ENCODE peak calls at places on chromosome 5, in ten cellular contexts. F is DND-41, S is astrocyte, Y is fibroblast of pulmonary artery, D is colonic mucosa, X is right atrium auricular region, O is A549, G is IMR-90, T is WERI-Rb-1, K is left ventricle myocardium inferior. C is an unnamed sample.
A peak's percentile ranks its signal among the peaks of the same experiment; 100 is the strongest.

GRCh38 chr5:154410786-154411185 is 35.0 kb upstream of the SAP30L start:
- DNase-seq in T (no peak), G (no peak), Y (no peak), O (no peak), D (no peak), X (no peak), F (no peak), S (no peak), K (no peak), C (no peak)

GRCh38 chr5:94310870-94311269 is 307.5 kb downstream of the KIAA0825 start:
- DNase-seq in F (no peak), T (no peak), K (no peak), O (no peak), G (no peak), D (no peak), Y (no peak), X (no peak), S (no peak), C (no peak)

GRCh38 chr5:134122530-134122929 is 8.0 kb downstream of the TCF7 start:
- DNase-seq in X (no peak), D (no peak), Y (no peak), T (no peak), G (no peak), O (no peak), K (no peak), S (no peak), F (peak; percentile 28), C (no peak)

GRCh38 chr5:82174128-82174918 is 103.8 kb downstream of the RPS23 start:
- DNase-seq in F (peak; percentile 64), Y (peak; percentile 70), D (peak; percentile 61), S (peak; percentile 93), T (peak; percentile 79), G (peak; percentile 85), O (peak; percentile 76), X (peak; percentile 66), K (peak; percentile 46), C (peak; percentile 68)

GRCh38 chr5:116358015-116358523 is 216.6 kb downstream of the SEMA6A start:
- DNase-seq in S (no peak), X (no peak), K (no peak), G (no peak), O (no peak), F (no peak), Y (no peak), T (no peak), D (no peak), C (no peak)

GRCh38 chr5:62779010-62779422 is 200.4 kb downstream of the LRRC70 start:
- DNase-seq in Y (peak; percentile 77), G (peak; percentile 60), D (peak; percentile 20), K (no peak), X (no peak), O (peak; percentile 70), S (peak; percentile 34), T (peak; percentile 15), F (no peak), C (no peak)

GRCh38 chr5:122091942-122092600 is 14.0 kb upstream of the LOX start:
- DNase-seq in D (no peak), S (peak; percentile 81), K (no peak), Y (peak; percentile 60), F (no peak), X (no peak), O (peak; percentile 20), T (no peak), G (peak; percentile 77), C (no peak)

GRCh38 chr5:140965905-140966292 is 377 bp upstream of the PCDHAC2 start:
- DNase-seq in S (no peak), X (no peak), K (no peak), F (no peak), D (no peak), O (peak; percentile 24), Y (no peak), T (no peak), G (no peak), C (no peak)

GRCh38 chr5:73454379-73455036 is 5.9 kb upstream of the FOXD1 start:
- DNase-seq in G (peak; percentile 62), F (peak; percentile 38), X (no peak), O (peak; percentile 83), S (no peak), K (no peak), D (peak; percentile 69), T (peak; percentile 83), Y (peak; percentile 69), C (no peak)

GRCh38 chr5:78112931-78113330 is 181.6 kb downstream of the AP3B1 start:
- DNase-seq in D (no peak), Y (no peak), F (no peak), X (no peak), T (no peak), G (no peak), K (no peak), O (no peak), S (no peak), C (no peak)

GRCh38 chr5:57349214-57349613 is 133.4 kb downstream of the ACTBL2 start:
- DNase-seq in O (no peak), Y (no peak), D (no peak), T (no peak), F (no peak), S (peak; percentile 6), X (no peak), K (no peak), G (no peak), C (no peak)

GRCh38 chr5:179187229-179187678 is 127.1 kb downstream of the ZNF354C start:
- DNase-seq in D (no peak), Y (no peak), F (no peak), T (no peak), G (no peak), S (no peak), X (no peak), K (no peak), O (no peak), C (no peak)

GRCh38 chr5:179974946-179975712 is 67.4 kb upstream of the TBC1D9B start:
- DNase-seq in O (peak; percentile 46), Y (peak; percentile 34), K (no peak), S (no peak), T (peak; percentile 64), D (peak; percentile 61), X (no peak), G (no peak), F (peak; percentile 50), C (peak; percentile 44)

GRCh38 chr5:80216753-80217596 is 38.9 kb downstream of the SERINC5 start:
- DNase-seq in K (peak; percentile 73), D (no peak), T (no peak), G (no peak), X (peak; percentile 73), Y (no peak), O (no peak), F (no peak), S (no peak), C (no peak)

GRCh38 chr5:79305706-79306105 is 69.8 kb downstream of the JMY start:
- DNase-seq in F (no peak), Y (no peak), X (no peak), O (no peak), K (no peak), G (peak; percentile 37), S (no peak), T (no peak), D (no peak), C (no peak)

GRCh38 chr5:72434781-72435437 is 72.3 kb downstream of the ZNF366 start:
- DNase-seq in F (no peak), T (no peak), S (no peak), D (no peak), X (no peak), K (no peak), O (no peak), Y (no peak), G (no peak), C (no peak)

GRCh38 chr5:134438268-134438622 is 26.6 kb upstream of the CDKN2AIPNL start:
- DNase-seq in G (peak; percentile 90), O (no peak), K (no peak), S (peak; percentile 83), X (no peak), T (no peak), Y (peak; percentile 90), F (no peak), D (no peak), C (no peak)

GRCh38 chr5:129392681-129393080 is 67.4 kb upstream of the ADAMTS19 start:
- DNase-seq in Y (no peak), K (no peak), D (no peak), X (no peak), G (peak; percentile 23), F (no peak), O (no peak), T (no peak), S (peak; percentile 30), C (no peak)

GRCh38 chr5:38528162-38528703 is 28.2 kb downstream of the LIFR start:
- DNase-seq in K (no peak), D (no peak), G (no peak), Y (no peak), S (no peak), O (no peak), F (no peak), X (no peak), T (no peak), C (no peak)
- TF ChIP-seq CTCF in K (no peak), D (no peak), G (no peak), Y (no peak), S (no peak), O (no peak), F (no peak), X (no peak), T (peak; percentile 4), C (no peak)

GRCh38 chr5:32193591-32193990 is 19.5 kb upstream of the GOLPH3 start:
- DNase-seq in T (no peak), Y (peak; percentile 96), G (peak; percentile 77), F (no peak), D (peak; percentile 91), X (peak; percentile 91), S (peak; percentile 84), O (peak; percentile 83), K (peak; percentile 88), C (no peak)
- H3K4me3 ChIP-seq in T (no peak overlapping the region), Y (peak overlapping the region; percentile 6), G (no peak overlapping the region), F (no peak overlapping the region), D (no peak overlapping the region), X (peak overlapping the region; percentile 27), S (peak overlapping the region; percentile 43), O (no peak overlapping the region), K (peak overlapping the region; percentile 47), C (no peak overlapping the region)

DNA sequence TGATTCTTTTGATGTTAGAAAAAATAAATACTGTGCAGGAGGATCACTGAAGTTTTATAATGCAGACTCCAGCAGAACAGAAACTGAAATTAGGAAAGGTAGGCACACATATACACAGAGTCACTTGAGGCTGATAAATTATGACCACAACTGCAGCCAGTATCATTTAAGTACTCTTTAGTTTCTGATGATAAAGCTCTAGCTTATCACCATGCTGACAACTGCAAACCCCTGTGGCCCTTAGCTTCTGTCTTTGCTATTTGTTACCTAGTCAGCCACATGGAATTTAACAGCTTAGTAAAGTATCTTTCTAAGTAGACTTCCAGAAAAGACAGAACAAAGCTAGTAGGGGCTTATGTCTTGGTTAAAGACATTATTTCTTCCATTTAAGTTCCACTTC is 734.8 kb upstream of the CDH6 start:
- DNase-seq in S (no peak), T (no peak), K (no peak), G (no peak), O (no peak), X (no peak), F (no peak), D (no peak), Y (no peak), C (no peak)
- TF ChIP-seq CTCF in S (no peak), T (no peak), K (no peak), G (no peak), O (no peak), X (no peak), F (no peak), D (no peak), Y (no peak), C (no peak)

DNA sequence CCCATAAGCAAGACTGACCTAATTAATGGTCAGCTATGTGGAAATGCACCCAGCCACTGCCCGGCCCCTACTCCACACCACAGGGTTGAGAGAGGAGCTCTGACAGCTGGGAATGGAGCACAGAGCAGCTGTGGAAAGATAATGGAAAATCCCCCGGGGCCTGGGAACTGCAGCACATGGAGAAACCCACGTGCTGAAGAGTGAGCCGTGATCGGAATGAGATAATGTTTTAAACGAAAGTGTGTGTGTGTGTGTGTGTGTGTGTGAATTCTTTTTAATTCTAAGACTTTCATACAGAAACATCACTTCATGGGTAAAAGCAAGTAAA is 13.1 kb upstream of the SLC12A7 start:
- DNase-seq in F (no peak), S (no peak), G (peak; percentile 50), O (no peak), T (no peak), X (peak; percentile 81), Y (peak; percentile 68), K (peak; percentile 84), D (no peak), C (no peak)
- H3K4me3 ChIP-seq in F (no peak overlapping the region), S (no peak overlapping the region), G (no peak overlapping the region), O (no peak overlapping the region), T (no peak overlapping the region), X (no peak overlapping the region), Y (no peak overlapping the region), K (peak overlapping the region; percentile 34), D (no peak overlapping the region), C (no peak overlapping the region)

C was measured in GM12864.